ENCODE peak calls at places on chromosomes 16 and 17, in four cellular contexts. One of them, this sample, is unnamed.

GRCh38 chr16:50858376-50858775 is 116.5 kb downstream of the CYLD start:
- DNase-seq in GM12878: no peak
- DNase-seq in K562: no peak
- DNase-seq in HepG2: no peak
- DNase-seq in this sample: no peak

GRCh38 chr17:61410100-61410551 is 10.5 kb downstream of the TBX2 start:
- DNase-seq in GM12878: no peak
- DNase-seq in K562: no peak
- DNase-seq in HepG2: no peak
- DNase-seq in this sample: no peak

GRCh38 chr17:7186241-7186640 is 7.1 kb upstream of the ASGR1 start:
- DNase-seq in GM12878: no peak
- DNase-seq in K562: peak; percentile 39
- DNase-seq in HepG2: peak; percentile 61
- DNase-seq in this sample: peak; percentile 37

GRCh38 chr17:80187493-80187892 is 17.7 kb downstream of the CARD14 start:
- DNase-seq in GM12878: no peak
- DNase-seq in K562: peak; percentile 60
- DNase-seq in HepG2: no peak
- DNase-seq in this sample: peak; percentile 51

GRCh38 chr16:61792194-61792904 is 243.9 kb downstream of the CDH8 start:
- DNase-seq in GM12878: no peak
- DNase-seq in K562: no peak
- DNase-seq in HepG2: no peak
- DNase-seq in this sample: peak; percentile 72

GRCh38 chr17:69142473-69142802 is 743 bp upstream of the ABCA6 start:
- DNase-seq in GM12878: no peak
- DNase-seq in K562: no peak
- DNase-seq in HepG2: peak; percentile 27
- DNase-seq in this sample: no peak

GRCh38 chr17:50206604-50207293 is 5.3 kb upstream of the COL1A1 start:
- DNase-seq in GM12878: no peak
- DNase-seq in K562: peak; percentile 57
- DNase-seq in HepG2: no peak
- DNase-seq in this sample: no peak

GRCh38 chr16:78390828-78391227 is 291.4 kb downstream of the WWOX start:
- DNase-seq in GM12878: no peak
- DNase-seq in K562: no peak
- DNase-seq in HepG2: no peak
- DNase-seq in this sample: no peak

GRCh38 chr16:67207857-67208524 is 9.1 kb downstream of the ELMO3 start:
- DNase-seq in GM12878: no peak
- DNase-seq in K562: no peak
- DNase-seq in HepG2: no peak
- DNase-seq in this sample: peak; percentile 32

GRCh38 chr17:76002100-76002499 is 1.4 kb downstream of the CDK3 start:
- DNase-seq in GM12878: no peak
- DNase-seq in K562: no peak
- DNase-seq in HepG2: no peak
- DNase-seq in this sample: no peak

GRCh38 chr16:20538181-20538580 is 38.0 kb downstream of the ACSM2B start:
- DNase-seq in GM12878: no peak
- DNase-seq in K562: no peak
- DNase-seq in HepG2: peak; percentile 63
- DNase-seq in this sample: no peak

GRCh38 chr16:80303691-80304090 is 237.1 kb upstream of the DYNLRB2 start:
- DNase-seq in GM12878: no peak
- DNase-seq in K562: no peak
- DNase-seq in HepG2: no peak
- DNase-seq in this sample: no peak

GRCh38 chr17:59607817-59608403 is 11.8 kb upstream of the CLTC start:
- DNase-seq in GM12878: no peak
- DNase-seq in K562: peak; percentile 36
- DNase-seq in HepG2: peak; percentile 30
- DNase-seq in this sample: peak; percentile 55

GRCh38 chr17:59000022-59000421 is 106.7 kb downstream of the TRIM37 start:
- DNase-seq in GM12878: no peak
- DNase-seq in K562: no peak
- DNase-seq in HepG2: no peak
- DNase-seq in this sample: no peak

GRCh38 chr16:74817851-74818250 is 43.2 kb upstream of the FA2H start:
- DNase-seq in GM12878: no peak
- DNase-seq in K562: no peak
- DNase-seq in HepG2: no peak
- DNase-seq in this sample: no peak

GRCh38 chr16:26765087-26765486 is 301.6 kb upstream of the C16orf82 start:
- DNase-seq in GM12878: no peak
- DNase-seq in K562: peak; percentile 56
- DNase-seq in HepG2: peak; percentile 13
- DNase-seq in this sample: peak; percentile 19

GRCh38 chr17:50267074-50267841 is 7.0 kb upstream of the TMEM92 start:
- DNase-seq in GM12878: no peak
- DNase-seq in K562: no peak
- DNase-seq in HepG2: no peak
- DNase-seq in this sample: no peak

GRCh38 chr17:57735230-57735629 is 9.9 kb downstream of the CCDC182 start:
- DNase-seq in GM12878: no peak
- DNase-seq in K562: no peak
- DNase-seq in HepG2: no peak
- DNase-seq in this sample: no peak

GRCh38 chr17:68456529-68457167 is 648 bp downstream of the WIPI1 start:
- DNase-seq in GM12878: no peak
- DNase-seq in K562: no peak
- DNase-seq in HepG2: peak; percentile 92
- DNase-seq in this sample: peak; percentile 62

GRCh38 chr17:17114592-17115225 is 72.5 kb downstream of the MPRIP start:
- DNase-seq in GM12878: no peak
- DNase-seq in K562: no peak
- DNase-seq in HepG2: no peak
- DNase-seq in this sample: no peak

DNA sequence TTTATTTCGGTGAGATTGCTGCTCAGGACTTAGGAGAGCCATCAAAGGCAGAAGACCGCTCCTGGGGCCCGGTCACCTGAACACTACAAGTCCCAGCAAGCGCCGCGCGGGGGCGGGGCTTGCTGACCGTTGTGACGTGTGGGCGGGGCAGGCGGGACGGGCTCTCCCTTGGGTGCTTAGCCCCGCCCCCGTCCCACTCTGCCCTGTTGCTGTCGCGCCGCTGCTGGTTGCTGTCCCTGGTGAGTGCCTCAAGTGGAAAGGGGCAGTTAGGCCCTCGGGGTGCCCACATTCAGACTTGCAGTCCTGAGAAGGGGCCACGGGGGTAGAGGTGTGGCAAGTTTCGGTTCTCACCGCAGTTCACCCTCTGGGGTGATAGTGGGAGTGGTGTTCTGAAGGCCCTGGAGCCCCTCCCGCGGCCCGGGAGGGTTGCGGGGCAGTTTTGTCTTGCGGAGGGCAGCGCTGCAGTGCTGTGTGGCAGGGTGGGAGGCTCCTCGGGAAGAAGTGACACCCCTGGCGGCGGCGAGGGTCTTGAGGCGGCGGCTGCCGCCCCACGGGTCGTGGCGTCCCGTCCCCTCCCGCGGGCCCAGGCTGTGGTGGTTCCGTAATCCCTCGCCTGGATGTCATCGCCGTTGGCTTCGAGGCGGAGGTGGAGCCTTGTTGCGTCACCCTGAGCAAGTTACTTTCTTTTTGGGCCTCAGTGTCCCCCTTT is at the start of gene CALCOCO2:
- DNase-seq in GM12878: peak; percentile 74
- DNase-seq in K562: peak; percentile 97
- DNase-seq in HepG2: peak; percentile 95
- DNase-seq in this sample: peak; percentile 96
- TF ChIP-seq REST in GM12878: peak; percentile 66
- TF ChIP-seq REST in K562: peak; percentile 88
- TF ChIP-seq REST in HepG2: peak; percentile 20
- TF ChIP-seq REST in this sample: peak; percentile 47

GRCh38 chr16:84044108-84044488 is 1.5 kb upstream of the SLC38A8 start:
- DNase-seq in GM12878: no peak
- DNase-seq in K562: peak; percentile 68
- DNase-seq in HepG2: peak; percentile 73
- DNase-seq in this sample: peak; percentile 53
- TF ChIP-seq CEBPB in GM12878: no peak
- TF ChIP-seq CEBPB in K562: no peak
- TF ChIP-seq CEBPB in HepG2: no peak
- TF ChIP-seq CEBPB in this sample: no peak

GRCh38 chr16:24270721-24271120 is 14.6 kb downstream of the CACNG3 start:
- DNase-seq in GM12878: no peak
- DNase-seq in K562: no peak
- DNase-seq in HepG2: no peak
- DNase-seq in this sample: no peak

GRCh38 chr16:24272379-24272778 is 16.2 kb downstream of the CACNG3 start:
- DNase-seq in GM12878: no peak
- DNase-seq in K562: no peak
- DNase-seq in HepG2: no peak
- DNase-seq in this sample: no peak

GRCh38 chr16:24275413-24275812 is 19.3 kb downstream of the CACNG3 start:
- DNase-seq in GM12878: no peak
- DNase-seq in K562: no peak
- DNase-seq in HepG2: no peak
- DNase-seq in this sample: no peak

GRCh38 chr16:24273511-24273910 is 17.4 kb downstream of the CACNG3 start:
- DNase-seq in GM12878: no peak
- DNase-seq in K562: no peak
- DNase-seq in HepG2: no peak
- DNase-seq in this sample: peak; percentile 10
- TF ChIP-seq ESRRA in GM12878: no peak
- TF ChIP-seq ESRRA in K562: no peak
- TF ChIP-seq ESRRA in HepG2: no peak
- TF ChIP-seq ESRRA in this sample: no peak

GRCh38 chr16:15770107-15770506 is 86.7 kb downstream of the MYH11 start:
- DNase-seq in GM12878: no peak
- DNase-seq in K562: no peak
- DNase-seq in HepG2: no peak
- DNase-seq in this sample: no peak
- TF ChIP-seq REST in GM12878: no peak
- TF ChIP-seq REST in K562: no peak
- TF ChIP-seq REST in HepG2: no peak
- TF ChIP-seq REST in this sample: no peak

GRCh38 chr17:413016-413350 is 60.4 kb upstream of the RPH3AL start:
- DNase-seq in GM12878: no peak
- DNase-seq in K562: no peak
- DNase-seq in HepG2: no peak
- DNase-seq in this sample: no peak
- TF ChIP-seq CEBPB in GM12878: no peak
- TF ChIP-seq CEBPB in K562: no peak
- TF ChIP-seq CEBPB in HepG2: no peak
- TF ChIP-seq CEBPB in this sample: no peak

This sample was measured in A549.